ENCODE peak calls at places on chromosomes 5 and 9, in five cellular contexts. J, Q, L, Y and G are unnamed samples.

GRCh38 chr5:176773408-176774035 is 36.8 kb upstream of the UNC5A start:
- DNase-seq in J (peak), Q (no peak), L (no peak), Y (no peak), G (no peak)

GRCh38 chr5:9411142-9411541 is 134.7 kb downstream of the SEMA5A start:
- DNase-seq in J (no peak), Q (no peak), L (no peak), Y (peak), G (no peak)

GRCh38 chr5:171442287-171443042 is 23.0 kb downstream of the FGF18 start:
- DNase-seq in J (no peak), Q (peak), L (no peak), Y (no peak), G (no peak)

GRCh38 chr9:118482311-118482710 is 778.1 kb downstream of the TLR4 start:
- DNase-seq in J (no peak), Q (no peak), L (no peak), Y (no peak), G (no peak)

GRCh38 chr9:95174038-95174437 is 143.5 kb downstream of the FANCC start:
- DNase-seq in J (no peak), Q (no peak), L (no peak), Y (no peak), G (no peak)

GRCh38 chr9:98793031-98793430 is 3.3 kb downstream of the ANKS6 start:
- DNase-seq in J (no peak), Q (no peak), L (no peak), Y (no peak), G (no peak)

GRCh38 chr5:59276886-59277514 is 616.5 kb downstream of the PDE4D start:
- DNase-seq in J (no peak), Q (peak), L (no peak), Y (no peak), G (no peak)

GRCh38 chr5:168219515-168220410 is 71.7 kb upstream of the WWC1 start:
- DNase-seq in J (no peak), Q (peak), L (peak), Y (peak), G (peak)

GRCh38 chr5:67971223-67971830 is 244.2 kb upstream of the PIK3R1 start:
- DNase-seq in J (no peak), Q (peak), L (no peak), Y (no peak), G (no peak)

GRCh38 chr9:125953314-125954019 is 206.3 kb downstream of the PBX3 start:
- DNase-seq in J (no peak), Q (no peak), L (no peak), Y (no peak), G (no peak)

GRCh38 chr5:80860934-80861613 is 99.1 kb upstream of the RASGRF2 start:
- DNase-seq in J (no peak), Q (peak), L (no peak), Y (no peak), G (no peak)

GRCh38 chr5:39024884-39025283 is 49.3 kb downstream of the RICTOR start:
- DNase-seq in J (no peak), Q (no peak), L (no peak), Y (no peak), G (no peak)

GRCh38 chr5:179228341-179229121 is 116.7 kb downstream of the ADAMTS2 start:
- DNase-seq in J (peak), Q (peak), L (no peak), Y (peak), G (no peak)

GRCh38 chr9:1910269-1910811 is 104.8 kb upstream of the SMARCA2 start:
- DNase-seq in J (no peak), Q (no peak), L (no peak), Y (no peak), G (no peak)

GRCh38 chr5:107184066-107184465 is 486.7 kb downstream of the EFNA5 start:
- DNase-seq in J (no peak), Q (no peak), L (no peak), Y (no peak), G (no peak)

GRCh38 chr5:124659798-124660197 is 86.6 kb downstream of the ZNF608 start:
- DNase-seq in J (no peak), Q (peak), L (no peak), Y (no peak), G (no peak)

GRCh38 chr9:33436445-33436844 is 10.9 kb downstream of the AQP3 start:
- DNase-seq in J (no peak), Q (no peak), L (no peak), Y (no peak), G (no peak)

GRCh38 chr5:37043693-37044092 is 167.1 kb downstream of the NIPBL start:
- DNase-seq in J (no peak), Q (peak), L (peak), Y (no peak), G (no peak)

GRCh38 chr5:175264406-175264805 is 179.6 kb downstream of the DRD1 start:
- DNase-seq in J (no peak), Q (no peak), L (no peak), Y (peak), G (no peak)

GRCh38 chr5:146877178-146877681 is 1.3 kb downstream of the PPP2R2B start:
- DNase-seq in J (no peak), Q (no peak), L (no peak), Y (peak), G (no peak)

GRCh38 chr9:69121155-69122085 is 52.7 kb upstream of the TJP2 start:
- DNase-seq in J (peak), Q (peak), L (peak), Y (peak), G (no peak)
- TF ChIP-seq CTCF in J (no peak), Q (peak), L (peak), Y (peak), G (no peak)

GRCh38 chr5:15995206-15996052 is 184.2 kb downstream of the MARCHF11 start:
- DNase-seq in J (no peak), Q (peak), L (peak), Y (peak), G (no peak)
- H3K4me3 ChIP-seq in J (no peak), Q (no peak), L (no peak), Y (no peak), G (no peak)

DNA sequence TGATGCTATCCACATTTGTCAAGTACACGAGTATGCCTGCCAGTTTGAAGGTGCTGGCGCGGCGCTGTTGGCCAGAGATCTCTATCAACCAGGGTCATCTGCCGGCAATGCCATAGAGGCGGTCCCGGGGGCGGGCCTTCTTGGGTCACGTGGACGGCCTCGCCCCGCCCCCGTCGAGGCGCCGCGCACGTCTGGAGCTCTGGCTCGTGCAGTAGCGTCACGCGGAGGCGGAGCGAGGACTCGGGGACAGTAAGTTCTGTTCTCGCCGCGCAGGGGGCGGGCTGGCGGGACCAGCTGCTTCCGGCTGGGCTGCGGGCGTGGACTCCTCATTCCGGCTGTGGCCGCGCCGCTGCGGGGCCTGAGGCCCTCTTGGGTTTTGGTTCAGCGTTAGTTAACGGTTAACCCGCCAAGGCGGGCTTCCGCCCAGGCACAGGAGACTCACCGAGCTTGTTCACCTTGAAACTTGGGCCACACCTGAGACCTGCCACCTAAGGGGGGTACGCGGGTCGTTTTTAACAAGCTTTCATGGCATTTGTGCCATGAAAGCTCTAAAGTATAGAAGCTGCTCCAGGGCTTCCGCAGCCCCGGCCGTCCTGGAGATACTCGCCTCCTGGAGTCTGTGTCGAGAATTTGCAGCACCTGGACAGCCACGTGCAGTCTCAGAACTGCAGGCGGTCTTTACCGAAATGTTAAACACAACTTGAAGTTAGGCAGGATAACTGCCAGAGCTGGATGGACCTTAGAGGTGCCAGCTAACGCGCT is at the start of gene RFESD:
- DNase-seq in J (peak), Q (peak), L (peak), Y (peak), G (peak)
- TF ChIP-seq CTCF in J (no peak), Q (peak), L (peak), Y (no peak), G (peak)

GRCh38 chr9:109863961-109864360 is 84.0 kb downstream of the PALM2AKAP2 start:
- DNase-seq in J (no peak), Q (no peak), L (no peak), Y (no peak), G (no peak)
- H3K4me3 ChIP-seq in J (no peak), Q (no peak), L (no peak), Y (no peak), G (no peak)

DNA sequence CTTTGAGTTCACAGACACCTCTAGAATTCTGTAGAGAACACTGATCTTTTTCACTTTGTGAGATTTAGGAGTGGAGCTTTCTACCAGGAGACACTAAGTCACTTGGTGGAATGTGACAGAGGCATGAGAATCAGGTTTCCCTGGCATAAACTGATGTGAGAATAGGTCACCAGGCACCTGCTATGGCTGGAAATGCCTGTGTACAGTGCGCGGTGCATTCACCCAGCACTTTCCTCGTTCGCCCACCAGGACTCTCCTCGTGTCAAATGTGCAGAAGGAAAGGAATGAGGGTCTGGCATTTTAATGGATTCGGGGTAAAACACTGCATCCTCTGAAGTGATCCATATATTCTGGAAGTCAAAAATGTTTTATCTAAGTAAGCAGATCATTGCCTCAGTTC is 281.8 kb upstream of the TUT7 start:
- DNase-seq in J (no peak), Q (no peak), L (no peak), Y (no peak), G (no peak)
- TF ChIP-seq CTCF in J (no peak), Q (peak), L (no peak), Y (no peak), G (no peak)

DNA sequence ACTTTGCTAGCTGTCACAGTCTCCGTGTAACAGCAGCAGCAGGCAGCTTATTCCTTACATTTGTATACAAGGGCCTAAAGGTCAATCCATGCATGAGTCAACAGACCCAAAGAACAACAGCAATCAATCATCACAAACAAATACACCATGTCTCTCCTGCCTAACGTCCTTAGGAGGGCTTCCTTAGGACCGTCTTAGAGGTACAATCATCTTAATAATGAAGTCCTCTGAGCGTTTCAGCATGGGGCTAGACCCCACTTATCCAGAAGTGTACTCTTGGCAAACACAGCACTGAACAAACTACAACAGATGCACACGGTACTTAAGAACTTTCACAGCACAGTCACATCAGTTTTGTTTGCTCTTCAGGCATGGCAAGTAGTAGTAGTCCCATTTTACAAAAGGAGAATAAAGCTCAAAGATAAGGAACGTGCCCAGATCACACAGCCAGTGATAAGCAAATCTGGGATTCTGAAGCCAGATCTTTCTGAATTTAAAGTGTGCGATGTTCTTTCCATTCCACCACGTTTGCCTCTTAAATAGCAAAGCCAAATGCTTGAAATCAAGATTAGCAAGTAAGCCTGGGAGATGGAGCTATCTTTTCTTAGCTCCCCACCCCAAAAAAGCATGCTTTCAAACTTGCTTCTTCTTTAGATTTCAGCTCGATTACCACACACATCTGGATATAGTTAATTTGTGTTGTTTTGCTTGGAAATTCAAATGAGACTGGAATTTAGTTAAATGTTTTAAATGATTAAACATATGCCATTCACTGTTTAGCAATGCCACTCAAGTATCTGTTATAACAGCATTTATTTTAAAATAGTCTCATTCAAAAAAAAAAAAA is 24.2 kb downstream of the PSMB7 start:
- DNase-seq in J (no peak), Q (peak), L (no peak), Y (no peak), G (no peak)
- H3K4me3 ChIP-seq in J (no peak), Q (no peak), L (no peak), Y (no peak), G (no peak)

GRCh38 chr5:111478266-111478665 is 34.1 kb downstream of the STARD4 start:
- DNase-seq in J (no peak), Q (peak), L (no peak), Y (no peak), G (no peak)

GRCh38 chr5:111480346-111480745 is 32.0 kb downstream of the STARD4 start:
- DNase-seq in J (no peak), Q (no peak), L (no peak), Y (no peak), G (no peak)

DNA sequence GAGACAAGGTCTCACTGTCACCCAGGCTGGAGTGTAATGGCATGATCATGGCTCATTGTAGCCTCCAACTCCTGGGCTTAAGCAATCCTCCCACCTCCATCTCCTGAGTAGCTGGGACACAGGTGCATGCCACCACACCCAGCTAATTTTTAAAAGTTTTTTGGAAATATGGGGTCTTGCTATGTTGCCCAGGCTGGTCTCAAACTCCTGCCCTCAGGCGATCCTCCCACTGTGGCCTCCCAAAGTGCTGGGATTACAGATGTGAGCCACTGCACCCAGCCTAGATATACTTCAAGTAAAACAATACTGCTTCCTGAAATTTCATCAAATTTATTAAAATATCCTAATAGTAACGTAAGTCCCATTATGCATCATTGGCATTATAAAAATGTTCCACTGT is 33.4 kb downstream of the STARD4 start:
- DNase-seq in J (no peak), Q (no peak), L (no peak), Y (no peak), G (no peak)
- TF ChIP-seq CTCF in J (no peak), Q (no peak), L (no peak), Y (no peak), G (no peak)

GRCh38 chr5:1930501-1930879 is 47.8 kb upstream of the IRX4 start:
- DNase-seq in J (peak), Q (no peak), L (no peak), Y (no peak), G (no peak)
- H3K4me3 ChIP-seq in J (peak), Q (no peak), L (no peak), Y (no peak), G (no peak)